ENCODE peak calls at places on chromosomes 16 and 17, in six cellular contexts. E, P, Y, M, D and K are unnamed samples.

GRCh38 chr17:12734852-12735430 is 54.4 kb upstream of the ARHGAP44 start:
- DNase-seq in E (peak), P (no peak), D (no peak), M (no peak), Y (no peak), K (no peak)

GRCh38 chr17:82970818-82971610 is 108.4 kb upstream of the METRNL start:
- DNase-seq in E (no peak), Y (no peak), P (no peak), D (no peak), M (peak), K (no peak)

GRCh38 chr17:65588194-65588808 is 26.9 kb upstream of the AXIN2 start:
- DNase-seq in Y (peak), P (no peak), M (peak), D (peak), E (peak), K (no peak)

GRCh38 chr16:28549301-28549899 is 4.3 kb upstream of the SGF29 start:
- DNase-seq in P (no peak), D (no peak), M (peak), E (no peak), Y (peak), K (no peak)

GRCh38 chr16:51851111-51851510 is 695.8 kb downstream of the TOX3 start:
- DNase-seq in M (no peak), D (no peak), P (no peak), E (no peak), Y (no peak), K (no peak)

GRCh38 chr16:850668-851067 is 50.1 kb upstream of the GNG13 start:
- DNase-seq in M (no peak), E (no peak), D (no peak), Y (no peak), P (no peak), K (no peak)

GRCh38 chr17:82080048-82080788 is 14.6 kb upstream of the DUS1L start:
- DNase-seq in P (no peak), M (no peak), E (no peak), D (no peak), Y (no peak), K (no peak)

GRCh38 chr16:17246974-17247718 is 223.6 kb downstream of the XYLT1 start:
- DNase-seq in P (no peak), E (no peak), M (no peak), Y (no peak), D (no peak), K (no peak)

GRCh38 chr17:7440823-7441174 is 1.5 kb downstream of the FGF11 start:
- DNase-seq in Y (no peak), P (no peak), D (peak), M (no peak), E (peak), K (no peak)

GRCh38 chr17:40552806-40553693 is 12.2 kb downstream of the CCR7 start:
- DNase-seq in M (no peak), D (no peak), P (peak), Y (no peak), E (no peak), K (no peak)

GRCh38 chr17:14712471-14713075 is 411.7 kb downstream of the HS3ST3B1 start:
- DNase-seq in P (no peak), D (no peak), Y (no peak), E (no peak), M (no peak), K (no peak)

GRCh38 chr16:22098538-22099255 is 6.4 kb downstream of the VWA3A start:
- DNase-seq in D (no peak), E (no peak), M (no peak), P (no peak), Y (peak), K (no peak)
- H3K4me3 ChIP-seq in D (no peak), E (no peak), M (no peak), P (no peak), Y (no peak), K (no peak)

GRCh38 chr16:68396481-68396880 is 51.8 kb downstream of the SMPD3 start:
- DNase-seq in D (peak), P (no peak), M (no peak), Y (peak), E (no peak), K (no peak)
- TF ChIP-seq CTCF in D (peak), P (peak), M (peak), Y (peak), E (no peak), K (peak)

GRCh38 chr16:47976609-47977180 is 179.1 kb downstream of the ABCC12 start:
- DNase-seq in Y (no peak), E (no peak), D (no peak), P (no peak), M (no peak), K (no peak)
- H3K4me3 ChIP-seq in Y (no peak), E (no peak), D (no peak), P (no peak), M (no peak), K (no peak)

GRCh38 chr17:75639771-75640555 is 6.7 kb downstream of the SMIM5 start:
- DNase-seq in E (no peak), M (peak), P (no peak), D (peak), Y (no peak), K (no peak)
- TF ChIP-seq CTCF in E (no peak), M (peak), P (no peak), D (peak), Y (no peak), K (no peak)

GRCh38 chr17:4997302-4998026 is at the start of the genes INCA1 and KIF1C:
- DNase-seq in E (peak), M (peak), Y (peak), D (peak), P (peak), K (no peak)

GRCh38 chr17:4998666-4999428 is 1.1 kb downstream of the KIF1C start:
- DNase-seq in Y (peak), M (peak), P (no peak), E (no peak), D (peak), K (no peak)

GRCh38 chr17:5000237-5000639 is 2.5 kb downstream of the KIF1C start:
- DNase-seq in P (peak), E (peak), Y (no peak), M (no peak), D (peak), K (no peak)

GRCh38 chr17:4998027-4998665 is 396 bp downstream of the KIF1C start:
- DNase-seq in M (peak), D (peak), Y (peak), P (no peak), E (peak), K (no peak)

DNA sequence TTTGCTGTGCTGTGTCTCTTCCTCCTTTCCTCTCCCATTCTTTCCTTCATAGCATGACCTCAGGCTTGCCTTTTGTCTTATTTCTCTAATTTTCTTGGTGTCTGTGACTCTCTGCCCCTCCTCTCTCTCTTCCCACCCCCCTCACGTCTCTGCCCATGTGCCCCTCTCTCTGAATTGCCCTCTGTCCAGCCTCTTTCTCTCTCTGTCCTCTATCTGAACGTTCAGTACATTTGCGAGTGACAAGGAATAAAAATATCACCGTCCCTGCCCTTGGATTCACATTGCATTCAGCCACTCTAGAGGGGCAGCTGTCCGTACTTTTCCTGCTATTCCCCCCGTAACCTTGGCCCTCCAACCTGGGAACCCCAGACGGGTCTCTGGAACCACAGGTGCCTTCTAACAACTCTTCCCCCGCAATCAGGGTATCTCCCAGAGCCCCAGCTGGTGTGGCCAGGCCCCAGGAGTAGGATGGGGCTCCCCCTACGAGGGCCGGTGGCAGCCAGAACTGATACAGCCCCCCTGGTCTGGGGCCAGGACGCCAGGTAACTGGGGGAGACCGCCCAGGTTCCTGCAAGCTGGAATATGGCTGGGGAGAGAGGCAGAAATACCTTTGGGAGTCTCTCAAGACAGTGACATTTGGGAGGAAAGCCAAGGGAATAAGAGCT is 1.8 kb downstream of the KIF1C start:
- DNase-seq in D (no peak), M (no peak), E (no peak), Y (no peak), P (no peak), K (no peak)
- H3K4me3 ChIP-seq in D (peak), M (no peak), E (peak), Y (peak), P (peak), K (peak)

GRCh38 chr17:20216853-20217252 is 207.7 kb downstream of the SPECC1 start:
- DNase-seq in D (no peak), P (no peak), M (no peak), Y (no peak), E (no peak), K (no peak)

GRCh38 chr17:20214807-20215206 is 205.6 kb downstream of the SPECC1 start:
- DNase-seq in P (no peak), Y (no peak), M (no peak), D (no peak), E (no peak), K (no peak)

GRCh38 chr17:20216154-20216815 is 207.1 kb downstream of the SPECC1 start:
- DNase-seq in D (no peak), Y (peak), M (no peak), E (no peak), P (no peak), K (no peak)

GRCh38 chr17:20218231-20218630 is 209.1 kb downstream of the SPECC1 start:
- DNase-seq in E (no peak), M (no peak), D (no peak), P (no peak), Y (no peak), K (no peak)

GRCh38 chr17:20217677-20218076 is 208.5 kb downstream of the SPECC1 start:
- DNase-seq in E (no peak), M (no peak), P (no peak), Y (no peak), D (no peak), K (no peak)
- TF ChIP-seq CTCF in E (no peak), M (no peak), P (no peak), Y (no peak), D (no peak), K (no peak)